ENCODE peak calls at places on chromosomes 2 and 18, in four cellular contexts. E is K562, S is HepG2, Z is SK-N-SH. Y is an unnamed sample.

GRCh38 chr18:62672600-62672999 is 42.7 kb upstream of the PHLPP1 start:
- DNase-seq in E (no peak), S (peak), Z (no peak), Y (no peak)

GRCh38 chr2:28134262-28134812 is 243.8 kb downstream of the BABAM2 start:
- DNase-seq in E (no peak), S (no peak), Z (no peak), Y (no peak)

GRCh38 chr18:36294031-36294430 is 3.5 kb upstream of the FHOD3 start:
- DNase-seq in E (no peak), S (no peak), Z (no peak), Y (no peak)

GRCh38 chr2:118923371-118923770 is 18.6 kb upstream of the MARCO start:
- DNase-seq in E (no peak), S (peak), Z (no peak), Y (no peak)

GRCh38 chr18:76822510-76823165 is at the start of gene ZNF236:
- DNase-seq in E (peak), S (peak), Z (peak), Y (peak)

GRCh38 chr18:54440292-54440691 is 82.6 kb downstream of the C18orf54 start:
- DNase-seq in E (peak), S (no peak), Z (no peak), Y (no peak)

GRCh38 chr2:11155326-11156059 is at the start of gene SLC66A3:
- DNase-seq in E (no peak), S (peak), Z (no peak), Y (no peak)

GRCh38 chr18:63979409-63979908 is 9.6 kb downstream of the SERPINB8 start:
- DNase-seq in E (peak), S (peak), Z (peak), Y (peak)

GRCh38 chr2:219856602-219857001 is 229.2 kb downstream of the SLC4A3 start:
- DNase-seq in E (no peak), S (no peak), Z (no peak), Y (no peak)

GRCh38 chr2:27049422-27050280 is 1.8 kb upstream of the AGBL5 start:
- DNase-seq in E (no peak), S (no peak), Z (peak), Y (no peak)

GRCh38 chr2:144320491-144320890 is 199.4 kb downstream of the ZEB2 start:
- DNase-seq in E (no peak), S (no peak), Z (no peak), Y (no peak)

GRCh38 chr2:170680172-170680913 is 34.8 kb upstream of the SP5 start:
- DNase-seq in E (no peak), S (no peak), Z (no peak), Y (no peak)

GRCh38 chr2:215845839-215846586 is 167.3 kb downstream of the MREG start:
- DNase-seq in E (no peak), S (no peak), Z (no peak), Y (no peak)

GRCh38 chr2:210477496-210477895 is 937 bp upstream of the LANCL1 start:
- DNase-seq in E (peak), S (peak), Z (peak), Y (peak)

GRCh38 chr18:74445585-74445984 is 11.5 kb downstream of the DIPK1C start:
- DNase-seq in E (no peak), S (no peak), Z (no peak), Y (no peak)

GRCh38 chr18:74447404-74448152 is 9.5 kb downstream of the DIPK1C start:
- DNase-seq in E (no peak), S (no peak), Z (no peak), Y (no peak)

GRCh38 chr18:74444104-74444503 is 13.0 kb downstream of the DIPK1C start:
- DNase-seq in E (no peak), S (no peak), Z (no peak), Y (no peak)

GRCh38 chr18:74446178-74446577 is 10.9 kb downstream of the DIPK1C start:
- DNase-seq in E (no peak), S (no peak), Z (no peak), Y (no peak)

GRCh38 chr18:74446631-74447403 is 10.3 kb downstream of the DIPK1C start:
- DNase-seq in E (no peak), S (no peak), Z (no peak), Y (no peak)
- TF ChIP-seq CTCF in E (no peak), S (no peak), Z (no peak), Y (no peak)

DNA sequence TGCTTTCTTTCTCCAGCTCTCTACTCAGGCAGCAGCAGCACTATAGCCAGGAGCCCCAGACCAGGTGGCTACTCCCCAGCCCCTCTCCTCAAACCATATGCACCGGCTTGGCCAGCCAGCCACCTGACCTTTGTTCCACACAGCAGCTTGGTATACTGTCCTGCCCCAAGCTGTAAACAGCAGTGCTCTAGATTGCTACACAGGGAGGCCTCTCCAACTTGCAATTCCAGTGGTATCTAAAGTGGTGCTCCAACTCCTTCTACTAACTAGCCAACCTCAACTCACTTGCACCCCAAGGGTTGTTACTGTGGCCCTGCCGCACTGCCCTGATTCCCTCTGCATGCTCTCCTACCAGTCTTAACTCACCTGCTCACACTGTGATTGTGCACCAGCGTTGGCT is 19.6 kb downstream of the LDAH start:
- DNase-seq in E (no peak), S (peak), Z (peak), Y (no peak)
- TF ChIP-seq FOXJ3 in E (no peak), S (no peak), Z (no peak), Y (no peak)

GRCh38 chr2:152571035-152571766 is 146.1 kb downstream of the PRPF40A start:
- DNase-seq in E (no peak), S (no peak), Z (no peak), Y (no peak)

GRCh38 chr2:152566034-152566727 is 151.1 kb downstream of the PRPF40A start:
- DNase-seq in E (no peak), S (no peak), Z (no peak), Y (no peak)

GRCh38 chr2:152566728-152567069 is 150.6 kb downstream of the PRPF40A start:
- DNase-seq in E (no peak), S (no peak), Z (no peak), Y (no peak)

GRCh38 chr2:152568566-152568965 is 148.7 kb downstream of the PRPF40A start:
- DNase-seq in E (no peak), S (no peak), Z (no peak), Y (no peak)

GRCh38 chr2:152569186-152569585 is 148.1 kb downstream of the PRPF40A start:
- DNase-seq in E (no peak), S (no peak), Z (no peak), Y (peak)
- TF ChIP-seq CTCF in E (peak), S (peak), Z (no peak), Y (no peak)

GRCh38 chr2:62398295-62398855 is 107.6 kb downstream of the TMEM17 start:
- DNase-seq in E (no peak), S (no peak), Z (no peak), Y (no peak)
- TF ChIP-seq FOXJ3 in E (no peak), S (no peak), Z (no peak), Y (no peak)

DNA sequence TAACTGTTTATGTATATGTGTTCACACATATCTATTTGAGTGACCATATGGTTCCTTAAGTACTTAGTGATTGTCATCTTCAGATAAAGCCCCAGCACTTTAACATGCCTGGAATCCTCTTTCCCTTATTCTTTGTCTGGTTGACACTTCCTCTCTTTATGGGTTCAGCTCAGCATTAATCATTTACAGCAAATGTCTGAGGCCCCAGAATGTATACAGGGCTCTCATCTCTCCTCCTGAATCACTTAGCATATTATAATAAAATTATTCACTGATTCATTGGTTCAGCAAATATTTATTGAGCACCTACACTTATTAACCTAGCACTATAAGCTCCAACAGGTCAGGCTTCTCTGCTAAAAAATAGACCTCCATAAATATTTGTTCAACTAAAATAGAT is 43.5 kb upstream of the CD28 start:
- DNase-seq in E (no peak), S (no peak), Z (peak), Y (no peak)
- TF ChIP-seq CTCF in E (no peak), S (no peak), Z (no peak), Y (no peak)

DNA sequence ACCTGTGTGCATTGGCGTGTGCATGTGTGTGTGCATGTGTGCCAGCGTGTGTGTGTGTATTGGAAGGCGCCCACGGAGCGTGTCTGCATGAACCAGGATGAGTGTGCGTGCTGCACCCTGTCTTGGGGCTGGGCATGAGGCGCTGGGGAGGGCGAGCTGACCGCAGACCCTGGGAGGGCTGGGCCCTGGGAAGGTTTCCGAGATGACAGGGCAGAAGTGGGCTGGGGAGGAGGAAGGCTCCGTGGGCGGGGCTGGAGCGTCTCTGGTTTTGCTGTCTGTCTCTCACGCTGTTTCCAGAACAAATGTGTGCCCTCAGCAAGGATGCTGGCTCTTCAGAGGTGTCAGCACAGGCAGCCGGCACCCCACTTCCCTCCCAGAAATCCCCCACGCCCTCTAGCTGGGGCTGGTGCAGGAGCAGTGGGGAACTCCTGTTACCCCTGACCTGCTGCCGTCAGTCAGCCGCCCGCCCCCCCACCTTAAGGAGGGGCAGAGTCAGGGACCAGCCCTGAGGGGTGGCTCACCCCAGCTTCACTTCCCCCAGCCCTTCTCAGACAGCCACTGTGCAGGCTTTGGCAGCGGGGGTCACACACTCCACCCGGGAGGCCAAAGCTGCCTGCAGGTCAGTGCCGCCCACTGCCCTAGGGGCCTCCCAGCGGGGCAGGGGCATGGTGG is at the start of gene GPR35:
- DNase-seq in E (peak), S (no peak), Z (no peak), Y (peak)
- TF ChIP-seq FOXJ3 in E (no peak), S (no peak), Z (no peak), Y (no peak)

DNA sequence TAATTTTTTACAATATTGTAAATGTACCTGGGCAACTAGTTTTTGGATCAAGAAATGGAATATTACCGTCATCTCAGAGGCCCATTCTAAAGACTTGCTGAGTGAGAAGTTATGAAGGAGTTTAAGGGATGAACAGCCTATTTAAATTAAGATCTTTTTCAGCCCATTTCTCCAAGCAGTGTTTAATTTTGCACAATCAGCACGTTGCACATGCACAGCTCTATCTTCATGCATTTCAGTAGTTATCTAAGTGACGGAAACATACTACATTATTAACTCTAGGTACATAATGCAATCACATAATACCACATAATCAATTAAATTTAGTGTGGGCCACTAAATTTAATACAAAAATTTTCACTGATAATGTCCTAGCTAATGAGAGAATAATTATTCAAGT is 582.1 kb upstream of the DSEL start:
- DNase-seq in E (no peak), S (no peak), Z (no peak), Y (no peak)
- TF ChIP-seq CTCF in E (no peak), S (no peak), Z (no peak), Y (no peak)

Y was measured in WTC11.